ENCODE peak calls at places on chromosomes 11 and 22, in five cellular contexts. F, D, H, M and Q are unnamed samples.

GRCh38 chr11:88656315-88656714 is 318.8 kb upstream of the CTSC start:
- DNase-seq in D (no peak), F (no peak), H (no peak), M (no peak), Q (no peak)

GRCh38 chr11:11810764-11811726 is 30.7 kb upstream of the USP47 start:
- DNase-seq in D (no peak), M (no peak), F (no peak), H (peak), Q (no peak)

GRCh38 chr11:124920870-124921609 is 2.0 kb downstream of the HEPN1 start:
- DNase-seq in H (peak), D (peak), F (peak), M (no peak), Q (no peak)

GRCh38 chr11:38594881-38595280 is 1996.8 kb upstream of the RAG2 start:
- DNase-seq in D (no peak), H (no peak), M (no peak), F (no peak), Q (no peak)

GRCh38 chr11:43359432-43359818 is 705 bp downstream of the TTC17 start:
- DNase-seq in H (peak), M (no peak), F (no peak), D (no peak), Q (no peak)

GRCh38 chr11:4636962-4637661 is at the start of gene OR51D1:
- DNase-seq in H (peak), D (peak), F (peak), M (peak), Q (peak)

GRCh38 chr11:118434123-118434552 is 2.2 kb upstream of the KMT2A start:
- DNase-seq in H (no peak), M (peak), D (no peak), F (no peak), Q (no peak)

GRCh38 chr11:76293189-76293631 is 86.9 kb upstream of the WNT11 start:
- DNase-seq in D (peak), M (no peak), F (no peak), H (no peak), Q (no peak)

GRCh38 chr11:83292709-83293435 is 6.7 kb upstream of the CCDC90B start:
- DNase-seq in D (peak), M (peak), H (peak), F (no peak), Q (no peak)

GRCh38 chr11:58740447-58740846 is 8.7 kb upstream of the GLYAT start:
- DNase-seq in H (no peak), D (no peak), M (no peak), F (no peak), Q (no peak)

GRCh38 chr22:24304067-24304675 is 33.5 kb downstream of the SPECC1L start:
- DNase-seq in D (no peak), M (no peak), F (no peak), H (no peak), Q (no peak)

GRCh38 chr11:2315395-2316168 is 13.8 kb downstream of the TSPAN32 start:
- DNase-seq in D (no peak), F (peak), M (no peak), H (no peak), Q (no peak)

GRCh38 chr11:289706-290620 is 1.0 kb downstream of the PGGHG start:
- DNase-seq in F (peak), H (no peak), D (no peak), M (no peak), Q (no peak)

GRCh38 chr22:32758866-32759385 is 42.6 kb upstream of the TIMP3 start:
- DNase-seq in M (no peak), F (no peak), D (no peak), H (no peak), Q (no peak)

GRCh38 chr22:47435826-47436225 is 673.4 kb downstream of the TBC1D22A start:
- DNase-seq in D (no peak), M (no peak), F (no peak), H (no peak), Q (no peak)

GRCh38 chr11:79493555-79494171 is 52.8 kb upstream of the TENM4 start:
- DNase-seq in F (peak), D (peak), M (no peak), H (peak), Q (peak)

GRCh38 chr22:31879585-31879984 is 64.8 kb upstream of the YWHAH start:
- DNase-seq in H (no peak), M (peak), F (no peak), D (no peak), Q (no peak)

GRCh38 chr22:30573594-30574094 is 821 bp downstream of the GAL3ST1 start:
- DNase-seq in D (no peak), F (no peak), M (no peak), H (no peak), Q (no peak)

GRCh38 chr11:112195906-112196305 is 20.6 kb downstream of the BCO2 start:
- DNase-seq in M (no peak), F (no peak), D (no peak), H (no peak), Q (no peak)

GRCh38 chr22:50289151-50289941 is 18.1 kb downstream of the PLXNB2 start:
- DNase-seq in M (no peak), D (no peak), F (no peak), H (no peak), Q (no peak)

GRCh38 chr22:50600541-50600940 is at the start of gene MAPK8IP2:
- DNase-seq in D (no peak), M (peak), H (peak), F (no peak), Q (no peak)

GRCh38 chr22:45149671-45150070 is 14.1 kb upstream of the NUP50 start:
- DNase-seq in D (no peak), F (no peak), M (no peak), H (no peak), Q (no peak)

GRCh38 chr11:117484159-117484558 is 156.5 kb downstream of the CEP164 start:
- DNase-seq in M (no peak), F (no peak), D (no peak), H (no peak), Q (no peak)

GRCh38 chr11:34397120-34397519 is 39.3 kb upstream of the ABTB2 start:
- DNase-seq in M (no peak), D (no peak), H (no peak), F (no peak), Q (no peak)

GRCh38 chr22:41650821-41651220 is 29.7 kb downstream of the XRCC6 start:
- DNase-seq in M (no peak), F (no peak), H (no peak), D (no peak), Q (no peak)

GRCh38 chr22:44807232-44807631 is 54.9 kb downstream of the ARHGAP8 start:
- DNase-seq in M (no peak), F (no peak), H (peak), D (no peak), Q (no peak)

GRCh38 chr22:48434868-48435250 is 1392.8 kb downstream of the BRD1 start:
- DNase-seq in F (no peak), M (no peak), D (no peak), H (no peak), Q (no peak)

GRCh38 chr11:9774591-9775392 is 110.9 kb downstream of the SWAP70 start:
- DNase-seq in D (no peak), F (no peak), H (no peak), M (no peak), Q (no peak)

GRCh38 chr11:11672764-11673163 is 51.0 kb upstream of the GALNT18 start:
- DNase-seq in D (no peak), M (no peak), H (no peak), F (no peak), Q (no peak)

GRCh38 chr11:15104166-15104565 is 10.6 kb upstream of the INSC start:
- DNase-seq in F (no peak), D (no peak), M (no peak), H (no peak), Q (no peak)

GRCh38 chr11:67494371-67495233 is 10.6 kb downstream of the PITPNM1 start:
- DNase-seq in H (peak), D (no peak), F (no peak), M (no peak), Q (no peak)

GRCh38 chr11:120702656-120703055 is 191.1 kb downstream of the GRIK4 start:
- DNase-seq in H (no peak), M (no peak), D (no peak), F (no peak), Q (no peak)

GRCh38 chr11:77278595-77279506 is 22.6 kb downstream of the GDPD4 start:
- DNase-seq in F (no peak), D (no peak), H (no peak), M (no peak), Q (no peak)

GRCh38 chr11:64291746-64292457 is 800 bp downstream of the KCNK4 start:
- DNase-seq in D (no peak), F (no peak), H (no peak), M (peak), Q (no peak)

GRCh38 chr11:68003846-68004550 is at the start of gene UNC93B1:
- DNase-seq in H (peak), D (peak), F (peak), M (no peak), Q (peak)

GRCh38 chr11:65899356-65900124 is 648 bp downstream of the FOSL1 start:
- DNase-seq in F (peak), H (peak), M (no peak), D (peak), Q (no peak)

GRCh38 chr11:1153105-1153950 is 4.4 kb upstream of the MUC5AC start:
- DNase-seq in F (peak), D (no peak), M (no peak), H (peak), Q (no peak)

GRCh38 chr11:64141081-64141783 is 24.7 kb downstream of the MACROD1 start:
- DNase-seq in H (no peak), D (no peak), M (peak), F (no peak), Q (no peak)